ENCODE peak calls at places on chromosomes 3 and 15, in six cellular contexts. S is lower lobe of right lung; R is CD8-positive, alpha-beta T cell; O is body of pancreas; A is uterus; F is breast epithelium. C is an unnamed sample. For H3K4me1 and H3K9me3, the result is how much of the 10 kb centered on the place peaks cover.

GRCh38 chr15:37900286-37901221 is 33.9 kb upstream of the TMCO5A start:
- DNase-seq in A (no peak), O (no peak), F (no peak), S (no peak), R (no peak), C (no peak)

GRCh38 chr3:116322761-116323160 is 122.5 kb downstream of the LSAMP start:
- DNase-seq in F (no peak), S (no peak), A (no peak), O (no peak), R (no peak), C (no peak)

GRCh38 chr3:75325716-75326115 is 338.4 kb upstream of the FRG2C start:
- DNase-seq in F (no peak), O (no peak), R (no peak), S (no peak), A (no peak), C (no peak)

GRCh38 chr3:11480663-11481298 is 162.9 kb downstream of the VGLL4 start:
- DNase-seq in O (peak), F (no peak), R (no peak), S (no peak), A (peak), C (peak)

GRCh38 chr3:32261545-32261944 is 23.1 kb downstream of the CMTM8 start:
- DNase-seq in S (no peak), R (no peak), F (no peak), A (no peak), O (no peak), C (no peak)

GRCh38 chr3:46517016-46517770 is 19.4 kb downstream of the RTP3 start:
- DNase-seq in A (no peak), S (no peak), R (no peak), O (no peak), F (no peak), C (no peak)

GRCh38 chr3:131803113-131803512 is 231.7 kb downstream of the CPNE4 start:
- DNase-seq in R (no peak), A (no peak), F (no peak), S (no peak), O (no peak), C (no peak)

GRCh38 chr3:35639251-35640185 is at the start of gene ARPP21:
- DNase-seq in O (peak), F (no peak), R (no peak), S (peak), A (no peak), C (no peak)

GRCh38 chr3:137514853-137515252 is 249.3 kb upstream of the SOX14 start:
- DNase-seq in A (no peak), R (no peak), S (no peak), O (no peak), F (no peak), C (no peak)

GRCh38 chr3:128383316-128384235 is 83.1 kb downstream of the DNAJB8 start:
- DNase-seq in R (no peak), F (peak), S (peak), A (peak), O (peak), C (no peak)

GRCh38 chr15:53837263-53837662 is 77.8 kb upstream of the WDR72 start:
- DNase-seq in O (peak), A (no peak), F (peak), R (no peak), S (peak), C (no peak)

DNA sequence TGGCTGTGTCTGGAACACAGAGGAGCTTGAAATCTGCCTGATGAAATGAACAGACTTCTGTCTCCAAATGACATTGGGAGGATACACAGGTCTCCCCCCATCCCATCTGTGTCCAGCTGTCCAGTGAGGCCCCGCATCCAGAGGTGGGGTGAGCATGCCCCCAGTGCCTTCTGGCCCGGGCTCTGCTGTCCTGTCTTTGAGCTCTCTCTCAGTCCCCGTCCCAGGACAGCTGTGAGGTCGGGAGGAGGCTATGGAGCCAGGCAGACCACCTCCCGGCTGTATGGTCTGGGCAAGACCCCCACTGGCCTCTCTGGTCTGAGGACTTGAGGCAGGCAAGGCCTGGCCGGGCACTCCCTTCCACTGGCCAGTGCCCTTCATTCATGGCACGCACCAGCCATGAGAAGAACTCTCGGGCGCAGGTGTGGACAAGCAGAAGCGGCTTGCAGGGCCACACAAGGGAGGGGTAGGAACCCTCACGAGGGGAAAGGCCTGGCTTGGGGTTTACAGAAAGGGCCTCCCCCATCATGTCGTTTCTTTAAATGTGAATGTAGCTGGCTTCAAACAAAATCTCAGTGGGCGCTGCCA is 38.9 kb downstream of the PCSK6 start:
- DNase-seq in O (no peak), S (no peak), A (no peak), R (no peak), F (no peak), C (no peak)
- H3K4me1 ChIP-seq in O (under half), S (under half), A (under half), R (under half), F (under half), C (under half)

DNA sequence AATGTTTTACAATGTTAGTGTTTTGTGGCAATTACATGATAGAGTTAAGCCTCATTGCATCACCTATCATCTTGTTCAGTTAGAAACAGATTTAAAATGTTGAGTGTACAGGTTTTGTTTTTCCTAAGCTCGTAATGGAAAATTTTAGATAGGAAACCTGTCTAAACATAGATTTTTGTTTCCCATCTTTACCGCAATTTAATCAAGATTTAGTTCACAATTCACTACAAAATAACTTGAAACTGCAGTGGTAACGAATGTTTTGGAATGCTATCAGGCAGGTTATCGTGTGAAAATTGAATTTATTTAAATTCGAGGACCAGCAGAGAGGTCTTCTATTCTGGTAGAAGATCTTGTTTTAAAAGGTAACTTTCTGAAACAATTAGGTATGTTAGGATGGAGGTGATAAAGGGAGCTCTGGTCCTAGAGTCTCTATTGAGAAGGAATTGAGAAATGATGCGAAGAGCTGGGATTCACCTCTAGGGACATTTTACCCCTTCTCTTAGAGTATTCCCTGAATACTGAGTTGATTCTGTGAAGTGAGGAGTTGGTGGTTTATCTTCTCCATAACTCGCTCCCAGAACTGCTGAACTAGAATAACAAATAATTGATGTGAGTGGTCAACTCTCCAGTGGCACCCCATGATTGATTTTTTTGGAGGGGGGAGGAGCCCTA is 1.4 kb downstream of the DOCK3 start:
- DNase-seq in S (no peak), F (no peak), A (no peak), O (no peak), R (no peak), C (no peak)
- H3K4me3 ChIP-seq in S (no peak), F (no peak), A (no peak), O (no peak), R (no peak), C (no peak)

GRCh38 chr15:26455828-26456227 is 317.0 kb downstream of the GABRB3 start:
- DNase-seq in R (no peak), O (no peak), S (no peak), F (no peak), A (no peak), C (no peak)

GRCh38 chr15:26461847-26462608 is 310.8 kb downstream of the GABRB3 start:
- DNase-seq in F (no peak), S (no peak), O (no peak), R (no peak), A (no peak), C (no peak)

DNA sequence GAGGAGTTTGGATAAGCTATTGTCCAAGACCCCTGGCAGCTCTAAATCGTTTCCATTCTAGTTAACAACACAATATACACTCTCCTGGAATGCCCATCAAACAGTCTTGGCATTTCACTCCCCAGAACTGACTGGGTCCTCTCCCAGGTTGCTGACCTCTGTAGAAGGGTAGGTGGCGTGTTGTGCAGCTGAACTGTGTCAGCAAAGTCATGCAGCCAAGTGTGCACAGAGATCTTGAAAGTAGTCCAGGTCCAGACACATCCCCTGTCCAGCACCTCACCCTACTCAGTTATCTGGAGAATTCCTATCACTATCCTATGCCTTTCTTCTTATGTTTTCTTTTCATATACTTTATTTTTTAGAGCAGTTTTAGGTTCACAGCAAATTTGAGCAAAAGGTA is 312.7 kb downstream of the GABRB3 start:
- DNase-seq in O (no peak), F (no peak), S (no peak), R (no peak), A (no peak), C (no peak)
- H3K9me3 ChIP-seq in O (under half), F (under half), S (under half), R (under half), A (under half), C (under half)

DNA sequence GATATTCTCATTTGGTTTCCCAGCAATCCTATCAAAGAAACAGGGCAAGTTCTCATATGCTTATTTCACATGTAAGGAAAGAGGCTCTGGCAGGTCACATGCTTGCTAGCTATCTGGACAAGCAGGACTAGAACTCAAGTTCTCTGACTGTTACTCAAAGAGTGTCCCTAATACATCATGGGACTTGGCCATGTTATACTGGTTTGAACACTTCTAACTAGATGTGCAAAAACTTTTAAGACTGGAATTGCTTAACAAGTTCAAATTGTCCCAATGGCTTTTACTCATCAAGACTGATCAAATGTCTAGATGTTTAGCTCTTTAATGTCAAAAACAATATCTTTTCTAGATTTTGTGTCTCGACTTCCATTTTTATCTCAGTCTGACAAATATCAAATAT is 6.8 kb downstream of the GATM start:
- DNase-seq in F (no peak), A (no peak), S (no peak), R (no peak), O (no peak), C (no peak)
- H3K4me1 ChIP-seq in F (under half), A (under half), S (under half), R (under half), O (half or more), C (under half)

GRCh38 chr3:43093974-43094373 is 11.9 kb downstream of the POMGNT2 start:
- DNase-seq in A (no peak), R (no peak), S (no peak), O (no peak), F (no peak), C (no peak)
- H3K4me3 ChIP-seq in A (no peak), R (no peak), S (no peak), O (no peak), F (no peak), C (no peak)

DNA sequence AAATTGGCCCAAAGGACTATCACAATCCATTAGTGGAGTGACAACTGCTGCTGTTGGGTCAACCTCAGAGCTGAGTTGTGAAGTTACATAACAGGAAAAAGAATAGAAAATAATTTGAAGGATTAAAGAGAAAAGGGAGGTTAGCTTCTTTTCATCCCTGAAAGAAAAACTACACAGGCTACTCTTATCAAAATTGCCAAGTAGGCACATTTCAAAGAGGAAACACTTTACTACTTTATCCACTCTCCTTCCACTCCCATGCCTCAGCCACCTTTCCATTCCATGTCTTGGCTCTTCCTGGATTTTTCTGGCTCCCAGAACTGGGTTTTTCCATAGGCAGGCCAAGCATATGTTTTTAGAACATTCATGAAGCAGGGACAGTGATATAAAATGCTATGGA is 384.0 kb upstream of the RORA start:
- DNase-seq in F (no peak), A (no peak), S (no peak), R (no peak), O (no peak), C (no peak)
- H3K9me3 ChIP-seq in F (under half), A (under half), S (under half), R (under half), O (under half), C (under half)

GRCh38 chr15:67105065-67105951 is 39.9 kb downstream of the SMAD3 start:
- DNase-seq in R (no peak), F (peak), O (peak), A (peak), S (no peak), C (no peak)
- H3K4me1 ChIP-seq in R (half or more), F (under half), O (half or more), A (under half), S (half or more), C (under half)

GRCh38 chr3:43998841-43999805 is 242.6 kb upstream of the TOPAZ1 start:
- DNase-seq in O (no peak), F (no peak), R (no peak), A (no peak), S (peak), C (peak)

GRCh38 chr3:44001072-44001471 is 240.6 kb upstream of the TOPAZ1 start:
- DNase-seq in S (no peak), A (no peak), O (no peak), R (no peak), F (no peak), C (no peak)

GRCh38 chr3:43998374-43998840 is 243.3 kb upstream of the TOPAZ1 start:
- DNase-seq in A (no peak), R (no peak), S (peak), F (no peak), O (no peak), C (no peak)

GRCh38 chr3:43999920-44000319 is 241.8 kb upstream of the TOPAZ1 start:
- DNase-seq in O (no peak), F (no peak), A (no peak), R (no peak), S (no peak), C (no peak)

GRCh38 chr3:44000586-44000985 is 241.1 kb upstream of the TOPAZ1 start:
- DNase-seq in R (no peak), F (no peak), O (no peak), A (no peak), S (no peak), C (no peak)
- H3K4me3 ChIP-seq in R (no peak), F (no peak), O (no peak), A (no peak), S (no peak), C (no peak)

GRCh38 chr15:79919090-79919748 is 22.4 kb upstream of the MTHFS start:
- DNase-seq in O (no peak), R (no peak), A (no peak), S (no peak), F (no peak), C (no peak)
- H3K9me3 ChIP-seq in O (under half), R (under half), A (under half), S (half or more), F (half or more), C (under half)